ENCODE peak calls at places on chromosomes 1 and 21, in eight cellular contexts. K, L, F, M, X, N, R and V are unnamed samples.
A peak's percentile ranks its signal among the peaks of the same experiment; 100 is the strongest.

GRCh38 chr1:109354940-109355339 is 42.8 kb downstream of the SORT1 start:
- DNase-seq in M (no peak), L (no peak), N (no peak), F (no peak), K (no peak), X (no peak), R (no peak), V (no peak)

GRCh38 chr1:10973552-10973951 is 38.9 kb upstream of the TARDBP start:
- DNase-seq in F (no peak), M (no peak), X (peak; percentile 70), R (no peak), N (peak; percentile 77), L (peak; percentile 52), K (no peak), V (peak; percentile 81)

GRCh38 chr1:202589190-202589680 is 121.0 kb downstream of the SYT2 start:
- DNase-seq in X (peak; percentile 100), N (peak; percentile 82), K (no peak), M (no peak), F (peak; percentile 99), L (peak; percentile 81), R (peak; percentile 61), V (peak; percentile 100)

GRCh38 chr1:156387899-156388813 is 19.1 kb downstream of the RHBG start:
- DNase-seq in X (no peak), M (no peak), K (no peak), F (no peak), L (no peak), R (no peak), N (peak; percentile 89), V (no peak)

GRCh38 chr1:168390261-168390660 is 109.6 kb downstream of the TBX19 start:
- DNase-seq in K (no peak), X (no peak), L (no peak), N (no peak), R (no peak), M (no peak), F (no peak), V (no peak)

GRCh38 chr1:29236993-29237905 is 927 bp downstream of the PTPRU start:
- DNase-seq in N (peak; percentile 83), K (no peak), M (peak; percentile 74), R (no peak), L (peak; percentile 52), X (peak; percentile 70), F (peak; percentile 60), V (peak; percentile 43)

GRCh38 chr1:24022611-24023359 is 42.7 kb upstream of the SRSF10 start:
- DNase-seq in R (no peak), K (no peak), N (peak; percentile 57), L (no peak), F (peak; percentile 52), M (no peak), X (peak; percentile 96), V (peak; percentile 93)

GRCh38 chr21:32334980-32335471 is 36.4 kb downstream of the MRAP start:
- DNase-seq in M (no peak), K (no peak), F (no peak), L (no peak), N (peak; percentile 68), X (peak; percentile 56), R (no peak), V (no peak)

GRCh38 chr1:236494586-236495207 is 29.1 kb upstream of the LGALS8 start:
- DNase-seq in M (no peak), N (no peak), F (no peak), K (no peak), R (no peak), L (no peak), X (peak; percentile 29), V (no peak)

GRCh38 chr21:43757601-43758000 is 18.5 kb downstream of the CSTB start:
- DNase-seq in L (no peak), F (no peak), R (peak; percentile 56), M (peak; percentile 62), N (no peak), K (no peak), X (no peak), V (no peak)
- H3K4me3 ChIP-seq in L (no peak overlapping the region), F (no peak overlapping the region), R (no peak overlapping the region), M (no peak overlapping the region), N (no peak overlapping the region), K (no peak overlapping the region), X (no peak overlapping the region), V (no peak overlapping the region)

GRCh38 chr1:35629051-35629450 is 12.3 kb downstream of the PSMB2 start:
- DNase-seq in L (no peak), R (no peak), M (no peak), N (no peak), K (no peak), X (no peak), F (no peak), V (no peak)

GRCh38 chr1:35637401-35637809 is 3.9 kb downstream of the PSMB2 start:
- DNase-seq in L (no peak), N (no peak), X (peak; percentile 57), R (no peak), F (peak; percentile 46), M (no peak), K (no peak), V (no peak)

GRCh38 chr1:35631396-35631795 is 9.9 kb downstream of the PSMB2 start:
- DNase-seq in N (no peak), F (no peak), R (no peak), K (no peak), X (peak; percentile 75), M (no peak), L (no peak), V (no peak)

DNA sequence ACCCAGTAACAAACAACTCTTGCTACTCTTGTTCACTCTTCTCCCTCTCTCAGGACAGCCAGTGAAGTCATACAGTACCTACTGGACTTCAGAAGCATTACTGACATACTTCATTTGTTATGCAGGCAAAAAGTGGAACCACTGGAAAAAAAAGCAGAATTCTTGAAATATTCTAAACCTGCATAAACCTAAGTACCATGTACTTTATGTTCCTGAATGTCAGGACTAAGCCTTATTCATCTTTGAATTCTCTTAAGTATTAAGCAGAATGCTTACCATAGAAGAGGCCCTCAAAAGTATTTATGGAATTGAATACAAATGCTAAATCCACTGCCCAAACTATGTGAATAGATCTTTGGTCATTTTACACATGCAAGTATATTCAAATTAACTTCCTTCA is 7.8 kb downstream of the PSMB2 start:
- DNase-seq in L (no peak), X (peak; percentile 61), N (no peak), F (no peak), M (no peak), R (no peak), K (no peak), V (no peak)
- H3K36me3 ChIP-seq in L (peaks cover 4% of the 10 kb centered on the region), X (peaks cover 2% of the 10 kb centered on the region), N (peaks cover 79% of the 10 kb centered on the region), F (peaks cover 88% of the 10 kb centered on the region), M (peaks cover 77% of the 10 kb centered on the region), R (no peaks in the 10 kb centered on the region), K (peaks cover 93% of the 10 kb centered on the region), V (peaks cover 84% of the 10 kb centered on the region)

GRCh38 chr1:152859696-152860095 is at the start of gene LCE7A:
- DNase-seq in K (no peak), L (no peak), R (no peak), F (no peak), X (no peak), N (no peak), M (no peak), V (no peak)
- H3K9me3 ChIP-seq in K (no peaks in the 10 kb centered on the region), L (no peaks in the 10 kb centered on the region), R (no peaks in the 10 kb centered on the region), F (no peaks in the 10 kb centered on the region), X (no peaks in the 10 kb centered on the region), N (peaks cover 75% of the 10 kb centered on the region), M (no peaks in the 10 kb centered on the region), V (no peaks in the 10 kb centered on the region)

GRCh38 chr1:204714194-204714860 is 28.8 kb upstream of the LRRN2 start:
- DNase-seq in F (no peak), X (no peak), M (no peak), N (no peak), R (no peak), L (no peak), K (no peak), V (no peak)
- H3K4me3 ChIP-seq in F (no peak overlapping the region), X (no peak overlapping the region), M (no peak overlapping the region), N (no peak overlapping the region), R (no peak overlapping the region), L (no peak overlapping the region), K (no peak overlapping the region), V (no peak overlapping the region)

DNA sequence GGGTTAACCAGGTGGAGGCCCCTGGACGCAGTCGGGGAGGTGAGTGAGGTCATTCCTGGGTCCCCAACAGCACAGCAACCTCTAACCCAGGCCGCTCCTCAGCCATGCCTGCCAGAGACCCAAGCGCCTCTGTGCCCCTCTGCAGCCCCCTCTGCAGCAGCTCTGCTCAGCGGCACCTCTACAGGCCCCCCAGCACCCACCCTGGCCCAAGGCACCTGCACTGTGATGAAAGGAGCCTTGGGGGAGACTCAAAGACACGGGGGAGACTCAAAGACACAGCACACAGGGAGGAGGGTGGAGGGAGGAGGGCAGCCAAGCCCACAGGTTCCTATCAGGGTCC is 19.5 kb downstream of the WDR4 start:
- DNase-seq in L (no peak), F (no peak), N (peak; percentile 42), R (no peak), X (no peak), K (no peak), M (no peak), V (no peak)
- H3K36me3 ChIP-seq in L (no peaks in the 10 kb centered on the region), F (peaks cover 87% of the 10 kb centered on the region), N (peaks cover 68% of the 10 kb centered on the region), R (no peaks in the 10 kb centered on the region), X (peaks cover 33% of the 10 kb centered on the region), K (peaks cover 93% of the 10 kb centered on the region), M (peaks cover 82% of the 10 kb centered on the region), V (peaks cover 85% of the 10 kb centered on the region)

GRCh38 chr1:232737917-232738316 is 67.3 kb upstream of the MAP10 start:
- DNase-seq in R (no peak), F (no peak), M (no peak), K (no peak), X (no peak), N (no peak), L (no peak), V (no peak)
- H3K9me3 ChIP-seq in R (no peaks in the 10 kb centered on the region), F (no peaks in the 10 kb centered on the region), M (no peaks in the 10 kb centered on the region), K (peaks cover 3% of the 10 kb centered on the region), X (no peaks in the 10 kb centered on the region), N (no peaks in the 10 kb centered on the region), L (no peaks in the 10 kb centered on the region), V (no peaks in the 10 kb centered on the region)

DNA sequence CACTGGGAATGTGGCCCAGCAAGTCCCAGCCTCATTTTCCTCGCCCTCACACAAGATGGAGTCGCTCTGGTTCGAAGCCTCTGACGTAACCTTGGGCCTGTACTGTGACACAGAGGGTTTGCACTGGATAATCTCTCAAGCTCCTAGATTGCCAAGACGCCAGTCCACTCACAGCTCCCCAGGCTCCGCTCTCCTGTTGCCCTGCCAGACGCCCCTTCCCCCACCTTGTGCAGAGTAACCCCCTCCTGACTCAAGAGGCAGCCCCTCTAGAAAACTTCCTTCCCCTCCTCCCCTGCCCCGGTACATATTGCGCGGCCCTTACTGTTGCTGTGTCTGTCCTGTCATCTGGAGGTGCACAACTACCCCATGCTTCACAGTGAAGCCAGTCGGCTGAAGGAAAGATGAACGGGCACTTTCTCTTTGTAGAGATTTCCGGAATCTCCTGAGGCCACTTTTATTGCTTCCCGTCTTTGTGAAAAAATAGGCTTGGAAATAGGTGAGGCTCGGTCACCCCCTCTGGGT is 996 bp upstream of the KIAA1614 start:
- DNase-seq in X (peak; percentile 21), M (no peak), L (no peak), K (no peak), N (peak; percentile 67), R (no peak), F (no peak), V (peak; percentile 42)
- H3K4me3 ChIP-seq in X (peak overlapping the region; percentile 62), M (peak overlapping the region; percentile 70), L (peak overlapping the region; percentile 65), K (peak overlapping the region; percentile 86), N (peak overlapping the region; percentile 67), R (no peak overlapping the region), F (peak overlapping the region; percentile 73), V (peak overlapping the region; percentile 60)